ENCODE peak calls at places on chromosomes 12 and 14, in seven cellular contexts. H, J, V, N, D, Y and A are unnamed samples.

GRCh38 chr12:122449317-122449716 is 26.8 kb upstream of the CLIP1 start:
- DNase-seq in D (peak), H (peak), Y (no peak), N (peak), V (no peak), J (no peak), A (no peak)

GRCh38 chr12:59403259-59403932 is 192.4 kb upstream of the SLC16A7 start:
- DNase-seq in Y (peak), V (peak), N (peak), H (peak), J (peak), D (peak), A (no peak)

GRCh38 chr14:105223260-105223659 is 25.1 kb upstream of the BTBD6 start:
- DNase-seq in D (no peak), N (no peak), H (no peak), J (no peak), V (no peak), Y (no peak), A (no peak)

GRCh38 chr14:99425272-99425681 is 55.4 kb downstream of the SETD3 start:
- DNase-seq in H (no peak), N (no peak), V (no peak), Y (no peak), J (peak), D (no peak), A (no peak)

GRCh38 chr14:94906991-94907587 is 137.2 kb upstream of the GSC start:
- DNase-seq in J (no peak), V (no peak), N (no peak), D (no peak), Y (no peak), H (no peak), A (no peak)

GRCh38 chr14:72521045-72521444 is 372.9 kb downstream of the DPF3 start:
- DNase-seq in J (no peak), H (no peak), Y (no peak), V (no peak), N (no peak), D (no peak), A (no peak)

GRCh38 chr12:78928200-78929074 is 63.9 kb downstream of the SYT1 start:
- DNase-seq in H (no peak), Y (no peak), N (peak), D (no peak), J (no peak), V (no peak), A (no peak)

GRCh38 chr14:37116933-37117844 is 55.2 kb downstream of the SLC25A21 start:
- DNase-seq in V (no peak), H (no peak), Y (peak), N (peak), J (peak), D (peak), A (no peak)

GRCh38 chr14:21496453-21496852 is 14.7 kb downstream of the METTL3 start:
- DNase-seq in V (no peak), H (no peak), D (no peak), N (no peak), J (no peak), Y (no peak), A (no peak)

GRCh38 chr12:22190-22529 is 44.4 kb upstream of the IQSEC3 start:
- DNase-seq in H (no peak), N (no peak), V (no peak), Y (no peak), D (no peak), J (no peak), A (no peak)

GRCh38 chr12:57739387-57739786 is 845 bp upstream of the AGAP2 start:
- DNase-seq in Y (no peak), D (no peak), N (no peak), V (no peak), J (no peak), H (no peak), A (no peak)

GRCh38 chr14:54446201-54446693 is 5.1 kb upstream of the CNIH1 start:
- DNase-seq in N (no peak), H (no peak), V (no peak), Y (no peak), J (peak), D (peak), A (no peak)

GRCh38 chr12:75690556-75690955 is 179.1 kb upstream of the KRR1 start:
- DNase-seq in Y (no peak), J (no peak), H (no peak), V (no peak), N (peak), D (no peak), A (no peak)

GRCh38 chr14:105053996-105054395 is 11.2 kb downstream of the GPR132 start:
- DNase-seq in H (no peak), J (no peak), V (no peak), Y (no peak), D (no peak), N (no peak), A (no peak)

GRCh38 chr12:10940389-10940788 is 1.3 kb upstream of the TAS2R14 start:
- DNase-seq in D (no peak), N (peak), H (no peak), Y (peak), V (no peak), J (no peak), A (no peak)

GRCh38 chr12:85872497-85873091 is 1.5 kb upstream of the NTS start:
- DNase-seq in V (no peak), Y (peak), H (no peak), D (peak), J (peak), N (peak), A (no peak)

GRCh38 chr12:132686831-132687210 is 321 bp downstream of the POLE start:
- DNase-seq in Y (peak), H (no peak), V (no peak), N (no peak), D (no peak), J (peak), A (no peak)

GRCh38 chr14:102182190-102182589 is 42.5 kb downstream of the WDR20 start:
- DNase-seq in H (no peak), Y (no peak), D (peak), V (no peak), N (peak), J (no peak), A (no peak)